ENCODE peak calls at places on chromosomes 5 and 9, in four cellular contexts. One of them, this sample, is unnamed.

GRCh38 chr5:20340123-20340522 is 352.1 kb upstream of the CDH18 start:
- DNase-seq in AG09309: no peak
- DNase-seq in progenitor cell of endocrine pancreas: no peak
- DNase-seq in epithelial cell of esophagus: no peak
- DNase-seq in this sample: no peak

GRCh38 chr9:127129718-127130085 is 7.3 kb upstream of the ANGPTL2 start:
- DNase-seq in AG09309: no peak
- DNase-seq in progenitor cell of endocrine pancreas: no peak
- DNase-seq in epithelial cell of esophagus: no peak
- DNase-seq in this sample: no peak

GRCh38 chr5:34789021-34789531 is 49.9 kb upstream of the TTC23L start:
- DNase-seq in AG09309: peak
- DNase-seq in progenitor cell of endocrine pancreas: no peak
- DNase-seq in epithelial cell of esophagus: peak
- DNase-seq in this sample: no peak

GRCh38 chr5:150397749-150398431 is 14.8 kb downstream of the CD74 start:
- DNase-seq in AG09309: no peak
- DNase-seq in progenitor cell of endocrine pancreas: no peak
- DNase-seq in epithelial cell of esophagus: no peak
- DNase-seq in this sample: no peak

GRCh38 chr9:127523312-127523851 is 72.1 kb downstream of the LRSAM1 start:
- DNase-seq in AG09309: no peak
- DNase-seq in progenitor cell of endocrine pancreas: no peak
- DNase-seq in epithelial cell of esophagus: peak
- DNase-seq in this sample: peak

GRCh38 chr5:127925916-127926315 is 157.7 kb upstream of the SLC12A2 start:
- DNase-seq in AG09309: no peak
- DNase-seq in progenitor cell of endocrine pancreas: no peak
- DNase-seq in epithelial cell of esophagus: peak
- DNase-seq in this sample: no peak

GRCh38 chr5:395156-395920 is 47.6 kb upstream of the EXOC3 start:
- DNase-seq in AG09309: peak
- DNase-seq in progenitor cell of endocrine pancreas: no peak
- DNase-seq in epithelial cell of esophagus: no peak
- DNase-seq in this sample: peak

GRCh38 chr5:109964136-109964535 is 274.4 kb downstream of the MAN2A1 start:
- DNase-seq in AG09309: no peak
- DNase-seq in progenitor cell of endocrine pancreas: no peak
- DNase-seq in epithelial cell of esophagus: peak
- DNase-seq in this sample: no peak

GRCh38 chr5:96994493-96994892 is 58.6 kb downstream of the LNPEP start:
- DNase-seq in AG09309: no peak
- DNase-seq in progenitor cell of endocrine pancreas: no peak
- DNase-seq in epithelial cell of esophagus: no peak
- DNase-seq in this sample: no peak

GRCh38 chr5:173974688-173975239 is 14.2 kb upstream of the C5orf47 start:
- DNase-seq in AG09309: no peak
- DNase-seq in progenitor cell of endocrine pancreas: no peak
- DNase-seq in epithelial cell of esophagus: peak
- DNase-seq in this sample: no peak

GRCh38 chr9:137972355-137972987 is 94.9 kb downstream of the CACNA1B start:
- DNase-seq in AG09309: no peak
- DNase-seq in progenitor cell of endocrine pancreas: no peak
- DNase-seq in epithelial cell of esophagus: no peak
- DNase-seq in this sample: no peak

GRCh38 chr5:124570285-124571035 is 176.0 kb downstream of the ZNF608 start:
- DNase-seq in AG09309: no peak
- DNase-seq in progenitor cell of endocrine pancreas: no peak
- DNase-seq in epithelial cell of esophagus: no peak
- DNase-seq in this sample: no peak

GRCh38 chr9:32741706-32742105 is 41.6 kb upstream of the TMEM215 start:
- DNase-seq in AG09309: no peak
- DNase-seq in progenitor cell of endocrine pancreas: no peak
- DNase-seq in epithelial cell of esophagus: peak
- DNase-seq in this sample: no peak

GRCh38 chr5:148904440-148904839 is 78.0 kb downstream of the ADRB2 start:
- DNase-seq in AG09309: no peak
- DNase-seq in progenitor cell of endocrine pancreas: no peak
- DNase-seq in epithelial cell of esophagus: no peak
- DNase-seq in this sample: no peak

GRCh38 chr5:37983463-37983862 is 143.6 kb upstream of the GDNF start:
- DNase-seq in AG09309: no peak
- DNase-seq in progenitor cell of endocrine pancreas: no peak
- DNase-seq in epithelial cell of esophagus: no peak
- DNase-seq in this sample: no peak

GRCh38 chr5:112371054-112371453 is 48.0 kb downstream of the EPB41L4A start:
- DNase-seq in AG09309: no peak
- DNase-seq in progenitor cell of endocrine pancreas: no peak
- DNase-seq in epithelial cell of esophagus: no peak
- DNase-seq in this sample: no peak

GRCh38 chr5:31981361-31981955 is 192.7 kb downstream of the GOLPH3 start:
- DNase-seq in AG09309: no peak
- DNase-seq in progenitor cell of endocrine pancreas: no peak
- DNase-seq in epithelial cell of esophagus: no peak
- DNase-seq in this sample: no peak

GRCh38 chr5:11449217-11449616 is 455.0 kb downstream of the CTNND2 start:
- DNase-seq in AG09309: no peak
- DNase-seq in progenitor cell of endocrine pancreas: no peak
- DNase-seq in epithelial cell of esophagus: no peak
- DNase-seq in this sample: no peak

GRCh38 chr9:31336391-31336790 is 1048.1 kb upstream of the ACO1 start:
- DNase-seq in AG09309: no peak
- DNase-seq in progenitor cell of endocrine pancreas: no peak
- DNase-seq in epithelial cell of esophagus: no peak
- DNase-seq in this sample: no peak

GRCh38 chr9:37026936-37027581 is 7.0 kb downstream of the PAX5 start:
- DNase-seq in AG09309: no peak
- DNase-seq in progenitor cell of endocrine pancreas: no peak
- DNase-seq in epithelial cell of esophagus: no peak
- DNase-seq in this sample: no peak

GRCh38 chr9:93658184-93658925 is 82.0 kb downstream of the PHF2 start:
- DNase-seq in AG09309: no peak
- DNase-seq in progenitor cell of endocrine pancreas: no peak
- DNase-seq in epithelial cell of esophagus: no peak
- DNase-seq in this sample: no peak

GRCh38 chr9:83154087-83154736 is 91.3 kb upstream of the RASEF start:
- DNase-seq in AG09309: no peak
- DNase-seq in progenitor cell of endocrine pancreas: no peak
- DNase-seq in epithelial cell of esophagus: peak
- DNase-seq in this sample: no peak

GRCh38 chr5:176535655-176536131 is 1.5 kb downstream of the RNF44 start:
- DNase-seq in AG09309: no peak
- DNase-seq in progenitor cell of endocrine pancreas: no peak
- DNase-seq in epithelial cell of esophagus: no peak
- DNase-seq in this sample: no peak

GRCh38 chr9:91939953-91940352 is 10.1 kb downstream of the ROR2 start:
- DNase-seq in AG09309: no peak
- DNase-seq in progenitor cell of endocrine pancreas: no peak
- DNase-seq in epithelial cell of esophagus: no peak
- DNase-seq in this sample: no peak

GRCh38 chr5:164214698-164215097 is 709.3 kb downstream of the MAT2B start:
- DNase-seq in AG09309: no peak
- DNase-seq in progenitor cell of endocrine pancreas: no peak
- DNase-seq in epithelial cell of esophagus: peak
- DNase-seq in this sample: no peak

GRCh38 chr9:134602547-134603362 is 38.8 kb upstream of the COL5A1 start:
- DNase-seq in AG09309: peak
- DNase-seq in progenitor cell of endocrine pancreas: no peak
- DNase-seq in epithelial cell of esophagus: no peak
- DNase-seq in this sample: peak

GRCh38 chr9:123339666-123340414 is 16.2 kb upstream of the CRB2 start:
- DNase-seq in AG09309: no peak
- DNase-seq in progenitor cell of endocrine pancreas: no peak
- DNase-seq in epithelial cell of esophagus: peak
- DNase-seq in this sample: no peak

GRCh38 chr9:5626727-5627634 is 1.9 kb upstream of the RIC1 start:
- DNase-seq in AG09309: peak
- DNase-seq in progenitor cell of endocrine pancreas: no peak
- DNase-seq in epithelial cell of esophagus: peak
- DNase-seq in this sample: no peak

GRCh38 chr5:95871407-95871806 is 48.9 kb upstream of the GLRX start:
- DNase-seq in AG09309: no peak
- DNase-seq in progenitor cell of endocrine pancreas: no peak
- DNase-seq in epithelial cell of esophagus: no peak
- DNase-seq in this sample: no peak

GRCh38 chr9:121944741-121945191 is 148.3 kb downstream of the TTLL11 start:
- DNase-seq in AG09309: peak
- DNase-seq in progenitor cell of endocrine pancreas: no peak
- DNase-seq in epithelial cell of esophagus: peak
- DNase-seq in this sample: no peak

GRCh38 chr9:96487949-96488348 is 38.0 kb downstream of the HABP4 start:
- DNase-seq in AG09309: no peak
- DNase-seq in progenitor cell of endocrine pancreas: no peak
- DNase-seq in epithelial cell of esophagus: no peak
- DNase-seq in this sample: no peak

GRCh38 chr5:178155065-178155464 is 1.4 kb upstream of the NHP2 start:
- DNase-seq in AG09309: no peak
- DNase-seq in progenitor cell of endocrine pancreas: no peak
- DNase-seq in epithelial cell of esophagus: no peak
- DNase-seq in this sample: no peak

GRCh38 chr5:72767289-72768010 is 49.0 kb upstream of the TNPO1 start:
- DNase-seq in AG09309: no peak
- DNase-seq in progenitor cell of endocrine pancreas: no peak
- DNase-seq in epithelial cell of esophagus: peak
- DNase-seq in this sample: no peak

GRCh38 chr5:179918742-179919486 is 11.2 kb upstream of the TBC1D9B start:
- DNase-seq in AG09309: no peak
- DNase-seq in progenitor cell of endocrine pancreas: no peak
- DNase-seq in epithelial cell of esophagus: no peak
- DNase-seq in this sample: no peak

GRCh38 chr9:3758816-3759576 is 233.2 kb upstream of the RFX3 start:
- DNase-seq in AG09309: no peak
- DNase-seq in progenitor cell of endocrine pancreas: no peak
- DNase-seq in epithelial cell of esophagus: peak
- DNase-seq in this sample: no peak